ENCODE peak calls at places on chromosome 21, in ten cellular contexts. One of them, this sample, is unnamed.

GRCh38 chr21:27422435-27422834 is 455.5 kb upstream of the ADAMTS5 start:
- DNase-seq in OCI-LY7: no peak
- DNase-seq in left ventricle myocardium inferior: no peak
- DNase-seq in GM23248: peak; percentile 63
- DNase-seq in mucosa of descending colon: no peak
- DNase-seq in upper lobe of left lung: no peak
- DNase-seq in choroid plexus epithelial cell: peak; percentile 14
- DNase-seq in mesendoderm: no peak
- DNase-seq in CD8-positive, alpha-beta memory T cell: no peak
- DNase-seq in heart right ventricle: no peak
- DNase-seq in this sample: no peak

GRCh38 chr21:35408401-35408800 is 359.3 kb upstream of the RUNX1 start:
- DNase-seq in left ventricle myocardium inferior: no peak
- DNase-seq in upper lobe of left lung: no peak
- DNase-seq in CD8-positive, alpha-beta memory T cell: no peak
- DNase-seq in GM23248: peak; percentile 77
- DNase-seq in mucosa of descending colon: no peak
- DNase-seq in heart right ventricle: no peak
- DNase-seq in choroid plexus epithelial cell: no peak
- DNase-seq in OCI-LY7: no peak
- DNase-seq in mesendoderm: no peak
- DNase-seq in this sample: peak; percentile 16

GRCh38 chr21:27321791-27322190 is 354.9 kb upstream of the ADAMTS5 start:
- DNase-seq in CD8-positive, alpha-beta memory T cell: no peak
- DNase-seq in choroid plexus epithelial cell: no peak
- DNase-seq in heart right ventricle: no peak
- DNase-seq in left ventricle myocardium inferior: no peak
- DNase-seq in mesendoderm: no peak
- DNase-seq in mucosa of descending colon: no peak
- DNase-seq in GM23248: no peak
- DNase-seq in OCI-LY7: no peak
- DNase-seq in upper lobe of left lung: no peak
- DNase-seq in this sample: no peak

GRCh38 chr21:34528131-34528561 is 16.1 kb upstream of the KCNE1 start:
- DNase-seq in CD8-positive, alpha-beta memory T cell: no peak
- DNase-seq in OCI-LY7: no peak
- DNase-seq in choroid plexus epithelial cell: no peak
- DNase-seq in mucosa of descending colon: no peak
- DNase-seq in heart right ventricle: no peak
- DNase-seq in mesendoderm: no peak
- DNase-seq in upper lobe of left lung: no peak
- DNase-seq in left ventricle myocardium inferior: no peak
- DNase-seq in GM23248: peak; percentile 58
- DNase-seq in this sample: no peak

GRCh38 chr21:20739421-20739820 is 258.8 kb upstream of the NCAM2 start:
- DNase-seq in left ventricle myocardium inferior: no peak
- DNase-seq in upper lobe of left lung: no peak
- DNase-seq in mucosa of descending colon: no peak
- DNase-seq in GM23248: no peak
- DNase-seq in mesendoderm: peak; percentile 77
- DNase-seq in heart right ventricle: no peak
- DNase-seq in CD8-positive, alpha-beta memory T cell: no peak
- DNase-seq in choroid plexus epithelial cell: no peak
- DNase-seq in OCI-LY7: no peak
- DNase-seq in this sample: no peak

GRCh38 chr21:38220270-38220737 is 36.5 kb upstream of the KCNJ15 start:
- DNase-seq in OCI-LY7: no peak
- DNase-seq in heart right ventricle: no peak
- DNase-seq in GM23248: no peak
- DNase-seq in left ventricle myocardium inferior: no peak
- DNase-seq in CD8-positive, alpha-beta memory T cell: no peak
- DNase-seq in choroid plexus epithelial cell: peak; percentile 39
- DNase-seq in mucosa of descending colon: no peak
- DNase-seq in mesendoderm: peak; percentile 32
- DNase-seq in upper lobe of left lung: no peak
- DNase-seq in this sample: no peak

GRCh38 chr21:28975401-28975800 is 17.3 kb downstream of the LTN1 start:
- DNase-seq in CD8-positive, alpha-beta memory T cell: no peak
- DNase-seq in GM23248: peak; percentile 77
- DNase-seq in OCI-LY7: no peak
- DNase-seq in choroid plexus epithelial cell: peak; percentile 55
- DNase-seq in heart right ventricle: no peak
- DNase-seq in upper lobe of left lung: no peak
- DNase-seq in mucosa of descending colon: no peak
- DNase-seq in mesendoderm: no peak
- DNase-seq in left ventricle myocardium inferior: no peak
- DNase-seq in this sample: no peak

GRCh38 chr21:39020751-39021474 is 162.3 kb downstream of the PSMG1 start:
- DNase-seq in left ventricle myocardium inferior: peak; percentile 36
- DNase-seq in OCI-LY7: no peak
- DNase-seq in upper lobe of left lung: peak; percentile 40
- DNase-seq in heart right ventricle: no peak
- DNase-seq in choroid plexus epithelial cell: peak; percentile 79
- DNase-seq in CD8-positive, alpha-beta memory T cell: no peak
- DNase-seq in GM23248: peak; percentile 84
- DNase-seq in mesendoderm: peak; percentile 86
- DNase-seq in mucosa of descending colon: peak; percentile 57
- DNase-seq in this sample: no peak

GRCh38 chr21:39523930-39524329 is 72.2 kb downstream of the SH3BGR start:
- DNase-seq in mucosa of descending colon: no peak
- DNase-seq in heart right ventricle: no peak
- DNase-seq in left ventricle myocardium inferior: no peak
- DNase-seq in upper lobe of left lung: no peak
- DNase-seq in choroid plexus epithelial cell: no peak
- DNase-seq in mesendoderm: no peak
- DNase-seq in CD8-positive, alpha-beta memory T cell: no peak
- DNase-seq in GM23248: no peak
- DNase-seq in OCI-LY7: no peak
- DNase-seq in this sample: no peak

GRCh38 chr21:34865922-34866271 is 183.2 kb downstream of the RUNX1 start:
- DNase-seq in left ventricle myocardium inferior: no peak
- DNase-seq in mucosa of descending colon: no peak
- DNase-seq in mesendoderm: peak; percentile 98
- DNase-seq in choroid plexus epithelial cell: no peak
- DNase-seq in OCI-LY7: peak; percentile 73
- DNase-seq in heart right ventricle: no peak
- DNase-seq in GM23248: no peak
- DNase-seq in upper lobe of left lung: no peak
- DNase-seq in CD8-positive, alpha-beta memory T cell: no peak
- DNase-seq in this sample: no peak

GRCh38 chr21:16424331-16424749 is 694.6 kb downstream of the USP25 start:
- DNase-seq in mesendoderm: no peak
- DNase-seq in choroid plexus epithelial cell: peak; percentile 46
- DNase-seq in CD8-positive, alpha-beta memory T cell: no peak
- DNase-seq in left ventricle myocardium inferior: no peak
- DNase-seq in heart right ventricle: no peak
- DNase-seq in mucosa of descending colon: no peak
- DNase-seq in OCI-LY7: no peak
- DNase-seq in GM23248: no peak
- DNase-seq in upper lobe of left lung: no peak
- DNase-seq in this sample: no peak
- H3K4me3 ChIP-seq in mesendoderm: no peak overlapping the region
- H3K4me3 ChIP-seq in choroid plexus epithelial cell: no peak overlapping the region
- H3K4me3 ChIP-seq in CD8-positive, alpha-beta memory T cell: no peak overlapping the region
- H3K4me3 ChIP-seq in left ventricle myocardium inferior: peak overlapping the region; percentile 69
- H3K4me3 ChIP-seq in heart right ventricle: peak overlapping the region; percentile 56
- H3K4me3 ChIP-seq in mucosa of descending colon: no peak overlapping the region
- H3K4me3 ChIP-seq in OCI-LY7: no peak overlapping the region
- H3K4me3 ChIP-seq in GM23248: no peak overlapping the region
- H3K4me3 ChIP-seq in upper lobe of left lung: peak overlapping the region; percentile 29
- H3K4me3 ChIP-seq in this sample: no peak overlapping the region

GRCh38 chr21:31898898-31899630 is 26.2 kb downstream of the HUNK start:
- DNase-seq in CD8-positive, alpha-beta memory T cell: no peak
- DNase-seq in left ventricle myocardium inferior: no peak
- DNase-seq in GM23248: no peak
- DNase-seq in upper lobe of left lung: no peak
- DNase-seq in choroid plexus epithelial cell: no peak
- DNase-seq in mesendoderm: no peak
- DNase-seq in heart right ventricle: no peak
- DNase-seq in mucosa of descending colon: no peak
- DNase-seq in OCI-LY7: no peak
- DNase-seq in this sample: peak; percentile 40

GRCh38 chr21:31897311-31897710 is 24.5 kb downstream of the HUNK start:
- DNase-seq in heart right ventricle: no peak
- DNase-seq in CD8-positive, alpha-beta memory T cell: no peak
- DNase-seq in choroid plexus epithelial cell: no peak
- DNase-seq in mesendoderm: no peak
- DNase-seq in mucosa of descending colon: no peak
- DNase-seq in upper lobe of left lung: no peak
- DNase-seq in left ventricle myocardium inferior: no peak
- DNase-seq in GM23248: peak; percentile 72
- DNase-seq in OCI-LY7: no peak
- DNase-seq in this sample: no peak

GRCh38 chr21:31902438-31902837 is 29.6 kb downstream of the HUNK start:
- DNase-seq in mesendoderm: no peak
- DNase-seq in left ventricle myocardium inferior: no peak
- DNase-seq in heart right ventricle: no peak
- DNase-seq in CD8-positive, alpha-beta memory T cell: no peak
- DNase-seq in upper lobe of left lung: no peak
- DNase-seq in OCI-LY7: no peak
- DNase-seq in mucosa of descending colon: no peak
- DNase-seq in GM23248: no peak
- DNase-seq in choroid plexus epithelial cell: no peak
- DNase-seq in this sample: no peak

GRCh38 chr21:31901342-31901741 is 28.5 kb downstream of the HUNK start:
- DNase-seq in heart right ventricle: no peak
- DNase-seq in CD8-positive, alpha-beta memory T cell: no peak
- DNase-seq in upper lobe of left lung: no peak
- DNase-seq in mucosa of descending colon: no peak
- DNase-seq in GM23248: no peak
- DNase-seq in left ventricle myocardium inferior: no peak
- DNase-seq in choroid plexus epithelial cell: no peak
- DNase-seq in OCI-LY7: no peak
- DNase-seq in mesendoderm: no peak
- DNase-seq in this sample: peak; percentile 29

GRCh38 chr21:31900121-31900895 is 27.5 kb downstream of the HUNK start:
- DNase-seq in CD8-positive, alpha-beta memory T cell: no peak
- DNase-seq in heart right ventricle: no peak
- DNase-seq in mucosa of descending colon: peak; percentile 67
- DNase-seq in mesendoderm: no peak
- DNase-seq in GM23248: no peak
- DNase-seq in OCI-LY7: no peak
- DNase-seq in choroid plexus epithelial cell: no peak
- DNase-seq in left ventricle myocardium inferior: no peak
- DNase-seq in upper lobe of left lung: no peak
- DNase-seq in this sample: peak; percentile 98
- H3K4me3 ChIP-seq in CD8-positive, alpha-beta memory T cell: no peak overlapping the region
- H3K4me3 ChIP-seq in heart right ventricle: no peak overlapping the region
- H3K4me3 ChIP-seq in mucosa of descending colon: no peak overlapping the region
- H3K4me3 ChIP-seq in mesendoderm: no peak overlapping the region
- H3K4me3 ChIP-seq in GM23248: no peak overlapping the region
- H3K4me3 ChIP-seq in OCI-LY7: no peak overlapping the region
- H3K4me3 ChIP-seq in choroid plexus epithelial cell: no peak overlapping the region
- H3K4me3 ChIP-seq in left ventricle myocardium inferior: no peak overlapping the region
- H3K4me3 ChIP-seq in upper lobe of left lung: no peak overlapping the region
- H3K4me3 ChIP-seq in this sample: no peak overlapping the region

DNA sequence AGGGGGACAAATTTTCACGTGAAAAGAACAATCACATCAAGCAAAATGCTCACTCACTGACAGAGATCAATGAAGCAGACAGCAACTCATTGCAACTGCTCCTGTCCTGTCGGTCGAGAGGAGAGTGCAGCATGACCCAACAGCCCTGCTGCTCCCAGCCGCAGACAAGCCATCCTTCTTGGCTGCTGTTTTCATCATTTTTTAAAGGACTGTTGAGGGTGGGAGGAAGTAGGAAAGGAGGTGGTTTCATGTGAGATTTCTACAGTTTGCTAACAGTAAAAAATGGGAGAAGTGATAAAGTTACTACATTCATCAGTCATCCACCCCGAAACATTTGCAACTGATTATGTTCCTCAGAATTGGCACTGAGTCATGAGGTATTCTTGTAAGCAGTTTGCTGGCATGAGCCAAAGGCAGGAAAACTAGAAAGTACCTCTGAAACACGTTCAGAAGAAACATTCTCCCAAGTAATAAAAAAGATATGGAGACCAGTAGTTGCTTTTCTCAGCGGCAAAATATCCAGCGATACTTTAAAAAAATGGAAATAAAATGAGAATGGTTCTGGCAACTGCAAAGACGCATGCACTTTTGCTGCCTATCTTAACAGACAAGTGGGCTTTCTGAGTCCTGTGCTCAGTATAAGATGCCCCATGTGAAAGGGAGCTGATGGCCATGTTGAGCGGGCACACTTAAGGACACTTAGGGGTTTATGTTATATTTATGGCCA is 72.0 kb upstream of the CLDN14 start:
- DNase-seq in upper lobe of left lung: no peak
- DNase-seq in left ventricle myocardium inferior: no peak
- DNase-seq in mucosa of descending colon: no peak
- DNase-seq in heart right ventricle: no peak
- DNase-seq in OCI-LY7: no peak
- DNase-seq in GM23248: peak; percentile 95
- DNase-seq in CD8-positive, alpha-beta memory T cell: no peak
- DNase-seq in choroid plexus epithelial cell: peak; percentile 16
- DNase-seq in mesendoderm: no peak
- DNase-seq in this sample: no peak
- H3K4me3 ChIP-seq in upper lobe of left lung: no peak overlapping the region
- H3K4me3 ChIP-seq in left ventricle myocardium inferior: no peak overlapping the region
- H3K4me3 ChIP-seq in mucosa of descending colon: no peak overlapping the region
- H3K4me3 ChIP-seq in heart right ventricle: no peak overlapping the region
- H3K4me3 ChIP-seq in OCI-LY7: no peak overlapping the region
- H3K4me3 ChIP-seq in GM23248: peak overlapping the region; percentile 36
- H3K4me3 ChIP-seq in CD8-positive, alpha-beta memory T cell: no peak overlapping the region
- H3K4me3 ChIP-seq in choroid plexus epithelial cell: no peak overlapping the region
- H3K4me3 ChIP-seq in mesendoderm: no peak overlapping the region
- H3K4me3 ChIP-seq in this sample: no peak overlapping the region

GRCh38 chr21:33069243-33069642 is 698 bp upstream of the OLIG1 start:
- DNase-seq in mucosa of descending colon: no peak
- DNase-seq in mesendoderm: no peak
- DNase-seq in choroid plexus epithelial cell: no peak
- DNase-seq in upper lobe of left lung: no peak
- DNase-seq in OCI-LY7: no peak
- DNase-seq in heart right ventricle: no peak
- DNase-seq in GM23248: no peak
- DNase-seq in left ventricle myocardium inferior: no peak
- DNase-seq in CD8-positive, alpha-beta memory T cell: no peak
- DNase-seq in this sample: no peak

GRCh38 chr21:33069994-33070811 is at the start of gene OLIG1:
- DNase-seq in choroid plexus epithelial cell: peak; percentile 15
- DNase-seq in GM23248: peak; percentile 35
- DNase-seq in mucosa of descending colon: no peak
- DNase-seq in mesendoderm: peak; percentile 72
- DNase-seq in upper lobe of left lung: peak; percentile 93
- DNase-seq in CD8-positive, alpha-beta memory T cell: no peak
- DNase-seq in left ventricle myocardium inferior: peak; percentile 67
- DNase-seq in OCI-LY7: no peak
- DNase-seq in heart right ventricle: peak; percentile 58
- DNase-seq in this sample: peak; percentile 11

GRCh38 chr21:33069645-33069993 is 322 bp upstream of the OLIG1 start:
- DNase-seq in heart right ventricle: no peak
- DNase-seq in left ventricle myocardium inferior: no peak
- DNase-seq in choroid plexus epithelial cell: no peak
- DNase-seq in GM23248: no peak
- DNase-seq in upper lobe of left lung: no peak
- DNase-seq in OCI-LY7: no peak
- DNase-seq in mesendoderm: no peak
- DNase-seq in mucosa of descending colon: no peak
- DNase-seq in CD8-positive, alpha-beta memory T cell: no peak
- DNase-seq in this sample: no peak

GRCh38 chr21:33070921-33071877 is 1.3 kb downstream of the OLIG1 start:
- DNase-seq in choroid plexus epithelial cell: peak; percentile 5
- DNase-seq in CD8-positive, alpha-beta memory T cell: no peak
- DNase-seq in upper lobe of left lung: peak; percentile 85
- DNase-seq in heart right ventricle: no peak
- DNase-seq in GM23248: peak; percentile 13
- DNase-seq in OCI-LY7: no peak
- DNase-seq in mucosa of descending colon: no peak
- DNase-seq in mesendoderm: peak; percentile 49
- DNase-seq in left ventricle myocardium inferior: no peak
- DNase-seq in this sample: no peak

GRCh38 chr21:33071878-33072306 is 2.0 kb downstream of the OLIG1 start:
- DNase-seq in mesendoderm: peak; percentile 27
- DNase-seq in mucosa of descending colon: no peak
- DNase-seq in left ventricle myocardium inferior: no peak
- DNase-seq in CD8-positive, alpha-beta memory T cell: no peak
- DNase-seq in heart right ventricle: no peak
- DNase-seq in upper lobe of left lung: peak; percentile 84
- DNase-seq in choroid plexus epithelial cell: peak; percentile 29
- DNase-seq in GM23248: peak; percentile 31
- DNase-seq in OCI-LY7: no peak
- DNase-seq in this sample: no peak
- H3K4me3 ChIP-seq in mesendoderm: no peak overlapping the region
- H3K4me3 ChIP-seq in mucosa of descending colon: no peak overlapping the region
- H3K4me3 ChIP-seq in left ventricle myocardium inferior: peak overlapping the region; percentile 67
- H3K4me3 ChIP-seq in CD8-positive, alpha-beta memory T cell: peak overlapping the region; percentile 59
- H3K4me3 ChIP-seq in heart right ventricle: peak overlapping the region; percentile 48
- H3K4me3 ChIP-seq in upper lobe of left lung: peak overlapping the region; percentile 44
- H3K4me3 ChIP-seq in choroid plexus epithelial cell: peak overlapping the region; percentile 31
- H3K4me3 ChIP-seq in GM23248: peak overlapping the region; percentile 56
- H3K4me3 ChIP-seq in OCI-LY7: no peak overlapping the region
- H3K4me3 ChIP-seq in this sample: peak overlapping the region; percentile 30

This sample was measured in small intestine.